ENCODE peak calls at places on chromosomes 6 and 20, in nine cellular contexts. E, V, H, F, S, P, J, C and Z are unnamed samples.

GRCh38 chr6:1636971-1637871 is 27.5 kb downstream of the FOXC1 start:
- DNase-seq in E (no peak), V (peak), H (no peak), F (no peak), S (no peak), P (no peak), J (peak), C (no peak), Z (no peak)

GRCh38 chr6:69866351-69867074 is at the start of gene COL19A1:
- DNase-seq in E (peak), V (peak), H (peak), F (peak), S (peak), P (no peak), J (no peak), C (peak), Z (peak)

GRCh38 chr20:6213311-6213710 is 90.5 kb upstream of the FERMT1 start:
- DNase-seq in E (no peak), V (no peak), H (no peak), F (no peak), S (no peak), P (no peak), J (no peak), C (no peak), Z (no peak)

GRCh38 chr20:63085087-63085861 is 78.5 kb upstream of the BHLHE23 start:
- DNase-seq in E (peak), V (peak), H (no peak), F (no peak), S (no peak), P (no peak), J (no peak), C (no peak), Z (no peak)

GRCh38 chr6:34583861-34584604 is 27.9 kb upstream of the SPDEF start:
- DNase-seq in E (no peak), V (peak), H (no peak), F (no peak), S (no peak), P (no peak), J (no peak), C (no peak), Z (no peak)

GRCh38 chr6:33205172-33206026 is 944 bp downstream of the HSD17B8 start:
- DNase-seq in E (no peak), V (peak), H (no peak), F (no peak), S (no peak), P (no peak), J (peak), C (no peak), Z (peak)

GRCh38 chr20:37356961-37357371 is 11.0 kb downstream of the SRC start:
- DNase-seq in E (no peak), V (peak), H (no peak), F (no peak), S (no peak), P (no peak), J (no peak), C (no peak), Z (no peak)

GRCh38 chr6:161949531-161949930 is 675.7 kb upstream of the AGPAT4 start:
- DNase-seq in E (no peak), V (no peak), H (no peak), F (no peak), S (no peak), P (peak), J (no peak), C (no peak), Z (peak)

GRCh38 chr6:147782302-147782701 is 273.8 kb downstream of the SAMD5 start:
- DNase-seq in E (no peak), V (peak), H (no peak), F (no peak), S (no peak), P (peak), J (peak), C (no peak), Z (peak)

GRCh38 chr20:46004813-46005505 is 3.7 kb upstream of the MMP9 start:
- DNase-seq in E (no peak), V (peak), H (no peak), F (no peak), S (peak), P (no peak), J (no peak), C (no peak), Z (no peak)

GRCh38 chr6:156687875-156688549 is 89.2 kb upstream of the ARID1B start:
- DNase-seq in E (peak), V (peak), H (peak), F (no peak), S (no peak), P (peak), J (peak), C (peak), Z (peak)

GRCh38 chr6:30787954-30788353 is 43.6 kb upstream of the IER3 start:
- DNase-seq in E (no peak), V (no peak), H (no peak), F (no peak), S (no peak), P (no peak), J (no peak), C (no peak), Z (peak)

GRCh38 chr6:14316911-14317535 is 199.5 kb downstream of the CD83 start:
- DNase-seq in E (no peak), V (peak), H (no peak), F (no peak), S (peak), P (no peak), J (no peak), C (no peak), Z (no peak)

GRCh38 chr6:156427345-156427744 is 349.8 kb upstream of the ARID1B start:
- DNase-seq in E (no peak), V (no peak), H (peak), F (no peak), S (no peak), P (peak), J (peak), C (peak), Z (peak)

GRCh38 chr20:63494084-63494419 is 4.8 kb downstream of the EEF1A2 start:
- DNase-seq in E (no peak), V (no peak), H (no peak), F (no peak), S (no peak), P (no peak), J (no peak), C (no peak), Z (no peak)

GRCh38 chr6:108027054-108027453 is 47.5 kb downstream of the OSTM1 start:
- DNase-seq in E (no peak), V (no peak), H (no peak), F (no peak), S (no peak), P (no peak), J (no peak), C (no peak), Z (no peak)

GRCh38 chr20:47718398-47718797 is 66.9 kb downstream of the SULF2 start:
- DNase-seq in E (no peak), V (no peak), H (no peak), F (no peak), S (no peak), P (no peak), J (no peak), C (no peak), Z (no peak)

GRCh38 chr20:430091-430999 is 22.2 kb downstream of the RBCK1 start:
- DNase-seq in E (no peak), V (no peak), H (no peak), F (no peak), S (no peak), P (no peak), J (no peak), C (no peak), Z (no peak)

GRCh38 chr6:83708970-83709747 is at the start of gene SNAP91:
- DNase-seq in E (peak), V (peak), H (no peak), F (no peak), S (no peak), P (no peak), J (no peak), C (peak), Z (no peak)

GRCh38 chr20:60172306-60172984 is 214.2 kb downstream of the CDH26 start:
- DNase-seq in E (no peak), V (no peak), H (no peak), F (no peak), S (no peak), P (no peak), J (no peak), C (no peak), Z (no peak)

GRCh38 chr20:57880155-57880648 is 170.4 kb upstream of the PMEPA1 start:
- DNase-seq in E (no peak), V (no peak), H (no peak), F (no peak), S (no peak), P (no peak), J (no peak), C (no peak), Z (peak)

GRCh38 chr20:32820000-32820697 is 395 bp downstream of the MAPRE1 start:
- DNase-seq in E (peak), V (peak), H (peak), F (no peak), S (peak), P (no peak), J (peak), C (no peak), Z (peak)

GRCh38 chr20:45629496-45630100 is at the start of gene WFDC10A:
- DNase-seq in E (peak), V (peak), H (peak), F (no peak), S (no peak), P (peak), J (peak), C (peak), Z (peak)

GRCh38 chr6:163793584-163793983 is 379.1 kb downstream of the QKI start:
- DNase-seq in E (no peak), V (no peak), H (peak), F (no peak), S (no peak), P (peak), J (peak), C (peak), Z (peak)

GRCh38 chr6:57173886-57174510 is 1.9 kb downstream of the BAG2 start:
- DNase-seq in E (no peak), V (peak), H (peak), F (no peak), S (no peak), P (peak), J (peak), C (peak), Z (peak)

DNA sequence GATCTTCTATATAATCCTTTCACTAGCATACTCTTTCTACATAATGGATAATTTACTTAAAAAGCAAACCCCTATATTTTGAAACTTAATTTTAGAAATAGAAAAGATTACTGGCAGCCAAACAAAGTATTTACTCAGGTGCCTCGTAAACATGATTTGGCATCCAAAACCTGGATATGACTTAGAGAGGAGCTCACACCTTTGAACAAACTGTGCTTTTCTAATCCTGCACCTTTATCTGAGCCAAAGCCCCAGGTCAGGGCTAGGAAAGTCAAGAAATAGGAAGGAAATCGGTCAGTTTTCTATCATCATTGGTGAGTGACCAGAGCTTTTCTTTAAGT is 170.9 kb downstream of the PHF3 start:
- DNase-seq in E (no peak), V (no peak), H (no peak), F (no peak), S (no peak), P (no peak), J (no peak), C (no peak), Z (no peak)
- H3K4me3 ChIP-seq in E (no peak), V (peak), H (no peak), F (no peak), S (no peak), P (no peak), J (no peak), C (peak), Z (no peak)

DNA sequence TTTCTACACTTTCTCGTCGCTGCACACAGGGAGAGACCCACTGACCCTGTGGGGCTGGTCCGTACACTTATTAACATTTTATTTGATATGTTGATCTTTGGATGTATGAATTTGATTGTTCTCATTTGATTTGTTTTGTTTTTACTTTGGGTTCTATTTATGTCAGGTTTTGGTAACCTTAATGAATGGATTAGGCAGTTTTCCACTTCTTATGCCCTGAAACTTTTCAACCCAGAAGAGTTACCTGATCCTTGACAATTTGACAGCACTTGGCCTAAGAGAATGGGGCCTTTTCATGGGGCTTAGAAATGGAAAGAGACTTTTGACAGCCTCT is 23.6 kb downstream of the GPX6 start:
- DNase-seq in E (no peak), V (no peak), H (no peak), F (no peak), S (no peak), P (no peak), J (no peak), C (no peak), Z (no peak)
- H3K4me3 ChIP-seq in E (no peak), V (no peak), H (no peak), F (no peak), S (no peak), P (no peak), J (no peak), C (no peak), Z (no peak)

GRCh38 chr20:10429443-10429981 is 4.5 kb downstream of the MKKS start:
- DNase-seq in E (no peak), V (no peak), H (no peak), F (no peak), S (no peak), P (no peak), J (no peak), C (no peak), Z (no peak)

GRCh38 chr20:10432079-10432478 is 1.9 kb downstream of the MKKS start:
- DNase-seq in E (no peak), V (no peak), H (no peak), F (no peak), S (no peak), P (no peak), J (no peak), C (peak), Z (no peak)

GRCh38 chr20:10430000-10430466 is 4.0 kb downstream of the MKKS start:
- DNase-seq in E (no peak), V (no peak), H (no peak), F (no peak), S (no peak), P (no peak), J (peak), C (no peak), Z (no peak)

GRCh38 chr20:10433014-10433622 is 904 bp downstream of the MKKS start:
- DNase-seq in E (no peak), V (peak), H (no peak), F (no peak), S (peak), P (no peak), J (peak), C (peak), Z (no peak)

DNA sequence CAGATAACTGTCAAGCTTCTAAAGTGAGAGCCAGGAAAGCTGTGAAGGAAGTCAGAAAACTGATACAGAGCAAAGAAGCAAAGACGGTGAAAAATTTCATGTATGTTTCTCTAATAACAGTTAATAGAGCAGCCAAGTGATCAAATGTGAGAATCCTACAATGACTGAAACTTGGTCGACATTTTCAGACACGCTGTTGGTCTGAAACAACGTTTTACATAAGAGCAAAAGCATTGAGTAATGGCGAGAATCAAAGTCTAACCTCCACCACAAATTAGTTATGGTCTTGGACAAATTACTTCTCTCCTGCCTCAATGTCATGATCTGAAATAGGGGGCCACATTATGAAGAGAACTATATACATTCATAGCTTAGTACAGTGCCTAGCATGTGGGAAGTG is 3.3 kb downstream of the MKKS start:
- DNase-seq in E (no peak), V (no peak), H (no peak), F (no peak), S (no peak), P (no peak), J (no peak), C (no peak), Z (no peak)
- H3K4me3 ChIP-seq in E (no peak), V (no peak), H (no peak), F (peak), S (no peak), P (no peak), J (no peak), C (no peak), Z (no peak)

DNA sequence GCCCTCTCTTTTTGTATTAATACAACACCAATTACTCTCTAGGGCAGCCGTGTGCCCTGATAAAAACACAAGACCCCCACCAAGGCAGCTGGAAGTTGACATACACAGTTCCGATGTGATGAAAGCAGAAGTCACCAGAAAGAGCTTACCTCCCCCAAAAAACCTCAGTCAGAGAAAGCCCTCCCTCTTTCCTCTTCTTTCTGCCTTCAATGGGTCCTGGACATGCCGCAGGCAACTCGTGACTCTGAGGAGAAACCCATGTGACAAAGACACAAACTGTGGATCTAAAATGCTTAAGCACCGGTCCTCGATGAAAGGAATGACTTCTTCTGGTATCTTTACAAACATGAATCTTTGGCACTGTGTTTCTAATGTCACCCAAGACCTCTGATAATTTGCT is 117.7 kb upstream of the CCDC28A start:
- DNase-seq in E (no peak), V (no peak), H (no peak), F (no peak), S (no peak), P (no peak), J (no peak), C (no peak), Z (no peak)
- H3K4me3 ChIP-seq in E (no peak), V (no peak), H (no peak), F (no peak), S (no peak), P (no peak), J (no peak), C (no peak), Z (no peak)

DNA sequence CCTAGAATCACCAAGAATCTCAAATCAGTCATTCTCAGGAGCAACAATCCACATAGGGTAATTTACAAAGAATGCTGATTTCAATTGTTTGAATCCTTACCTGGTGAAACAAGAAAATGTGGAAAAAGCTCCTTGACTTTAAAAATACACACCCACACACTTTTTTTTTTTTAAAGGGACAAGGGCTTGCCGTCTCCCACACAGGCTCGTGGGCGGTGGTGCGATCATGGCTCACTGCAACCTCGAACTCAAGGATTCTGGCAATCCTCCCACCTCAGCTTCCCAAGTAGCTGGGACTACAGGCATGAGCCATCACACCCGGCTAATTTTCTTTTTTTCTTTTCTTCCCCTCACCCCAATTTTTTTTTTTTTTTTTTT is 30.7 kb downstream of the PARD6B start:
- DNase-seq in E (no peak), V (no peak), H (peak), F (no peak), S (no peak), P (no peak), J (peak), C (peak), Z (no peak)
- H3K4me3 ChIP-seq in E (no peak), V (no peak), H (no peak), F (no peak), S (no peak), P (no peak), J (no peak), C (no peak), Z (no peak)